ENCODE peak calls at places on chromosome 16, in ten cellular contexts. G is testis, L is heart left ventricle, B is breast epithelium, E is gastrocnemius medialis, I is body of pancreas, M is A549, P is IMR-90, Z is stomach, K is uterus. S is an unnamed sample.

GRCh38 chr16:4273858-4274291 is 1.1 kb upstream of the TFAP4 start:
- DNase-seq in G (peak), L (peak), B (peak), E (no peak), I (peak), M (peak), P (peak), Z (peak), K (peak), S (peak)

GRCh38 chr16:47392114-47392513 is 68.7 kb downstream of the ITFG1 start:
- DNase-seq in G (no peak), L (no peak), B (no peak), E (no peak), I (peak), M (no peak), P (no peak), Z (no peak), K (no peak), S (no peak)

GRCh38 chr16:4674926-4675530 is 18.3 kb upstream of the NUDT16L1 start:
- DNase-seq in G (no peak), L (no peak), B (no peak), E (no peak), I (no peak), M (no peak), P (no peak), Z (no peak), K (no peak), S (no peak)

GRCh38 chr16:82935781-82936180 is 309.0 kb downstream of the CDH13 start:
- DNase-seq in G (no peak), L (no peak), B (no peak), E (no peak), I (no peak), M (no peak), P (no peak), Z (no peak), K (no peak), S (no peak)

GRCh38 chr16:4320030-4320429 is 4.2 kb downstream of the GLIS2 start:
- DNase-seq in G (no peak), L (peak), B (no peak), E (no peak), I (no peak), M (no peak), P (no peak), Z (no peak), K (no peak), S (no peak)

GRCh38 chr16:11603331-11603750 is 16.6 kb upstream of the LITAF start:
- DNase-seq in G (no peak), L (no peak), B (no peak), E (no peak), I (no peak), M (no peak), P (no peak), Z (no peak), K (peak), S (no peak)

GRCh38 chr16:27434141-27435051 is 32.4 kb downstream of the IL21R start:
- DNase-seq in G (peak), L (peak), B (peak), E (no peak), I (no peak), M (no peak), P (no peak), Z (peak), K (no peak), S (no peak)

GRCh38 chr16:19524866-19525723 is 1.4 kb downstream of the CCP110 start:
- DNase-seq in G (no peak), L (no peak), B (no peak), E (no peak), I (no peak), M (no peak), P (peak), Z (no peak), K (no peak), S (no peak)

GRCh38 chr16:81548901-81549546 is 104.4 kb downstream of the CMIP start:
- DNase-seq in G (no peak), L (no peak), B (no peak), E (no peak), I (peak), M (peak), P (no peak), Z (no peak), K (no peak), S (no peak)

GRCh38 chr16:72927199-72928088 is 120.5 kb downstream of the ZFHX3 start:
- DNase-seq in G (no peak), L (no peak), B (peak), E (no peak), I (no peak), M (peak), P (peak), Z (no peak), K (no peak), S (no peak)

GRCh38 chr16:15781650-15782049 is 75.2 kb downstream of the MYH11 start:
- DNase-seq in G (no peak), L (no peak), B (no peak), E (no peak), I (no peak), M (no peak), P (no peak), Z (no peak), K (no peak), S (no peak)

GRCh38 chr16:68228652-68229051 is 7.3 kb downstream of the ESRP2 start:
- DNase-seq in G (peak), L (no peak), B (no peak), E (no peak), I (no peak), M (no peak), P (no peak), Z (peak), K (no peak), S (no peak)

GRCh38 chr16:23348579-23349469 is 46.7 kb downstream of the SCNN1B start:
- DNase-seq in G (no peak), L (no peak), B (no peak), E (no peak), I (no peak), M (no peak), P (no peak), Z (no peak), K (no peak), S (no peak)

GRCh38 chr16:80197790-80198201 is 343.0 kb upstream of the DYNLRB2 start:
- DNase-seq in G (no peak), L (no peak), B (no peak), E (no peak), I (peak), M (peak), P (peak), Z (no peak), K (no peak), S (peak)

GRCh38 chr16:52316241-52316640 is 230.7 kb downstream of the TOX3 start:
- DNase-seq in G (no peak), L (no peak), B (no peak), E (no peak), I (no peak), M (no peak), P (no peak), Z (no peak), K (no peak), S (no peak)

GRCh38 chr16:29908719-29909220 is 8.5 kb downstream of the ASPHD1 start:
- DNase-seq in G (no peak), L (no peak), B (no peak), E (no peak), I (no peak), M (no peak), P (no peak), Z (no peak), K (no peak), S (no peak)

GRCh38 chr16:23920899-23921298 is 85.1 kb downstream of the PRKCB start:
- DNase-seq in G (no peak), L (no peak), B (no peak), E (no peak), I (no peak), M (no peak), P (no peak), Z (no peak), K (no peak), S (no peak)

DNA sequence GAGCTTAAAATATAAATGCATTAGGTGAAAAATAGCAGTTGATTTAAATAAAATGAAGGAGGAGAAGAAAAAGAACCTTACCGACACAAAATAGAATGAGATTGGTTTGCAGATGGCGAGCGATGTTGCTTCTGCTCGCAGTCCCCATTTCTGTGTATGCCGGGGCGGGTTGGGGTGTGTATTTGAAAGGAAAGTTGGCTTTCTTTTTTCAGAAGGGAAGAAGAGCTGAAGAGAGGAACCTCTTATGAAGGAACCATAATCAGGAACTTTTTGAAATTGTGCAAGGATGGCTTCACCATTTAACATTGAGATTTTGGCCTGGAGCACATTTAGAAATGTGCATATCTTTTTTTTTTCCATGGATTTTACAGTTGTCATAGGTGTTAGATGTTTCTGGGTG is at the start of gene IGSF6:
- DNase-seq in G (no peak), L (no peak), B (no peak), E (no peak), I (no peak), M (no peak), P (no peak), Z (no peak), K (no peak), S (no peak)
- TF ChIP-seq POLR2A in G (no peak), L (no peak), B (no peak), E (no peak), I (no peak), M (no peak), P (no peak), Z (no peak), K (no peak), S (no peak)

GRCh38 chr16:53703590-53704444 is at the start of the genes FTO and RPGRIP1L:
- DNase-seq in G (peak), L (peak), B (peak), E (peak), I (peak), M (peak), P (peak), Z (peak), K (peak), S (peak)
- TF ChIP-seq POLR2A in G (no peak), L (no peak), B (peak), E (peak), I (peak), M (peak), P (no peak), Z (no peak), K (no peak), S (peak)

GRCh38 chr16:87837627-87838289 is 31.5 kb downstream of the SLC7A5 start:
- DNase-seq in G (no peak), L (peak), B (no peak), E (no peak), I (no peak), M (no peak), P (no peak), Z (no peak), K (no peak), S (no peak)

GRCh38 chr16:87836346-87836843 is 32.9 kb downstream of the SLC7A5 start:
- DNase-seq in G (no peak), L (no peak), B (no peak), E (no peak), I (no peak), M (no peak), P (no peak), Z (no peak), K (no peak), S (no peak)

GRCh38 chr16:87838643-87839541 is 30.4 kb downstream of the SLC7A5 start:
- DNase-seq in G (no peak), L (no peak), B (no peak), E (no peak), I (no peak), M (no peak), P (no peak), Z (peak), K (no peak), S (no peak)

GRCh38 chr16:87835882-87836331 is 33.4 kb downstream of the SLC7A5 start:
- DNase-seq in G (no peak), L (no peak), B (no peak), E (no peak), I (no peak), M (no peak), P (no peak), Z (no peak), K (no peak), S (no peak)

GRCh38 chr16:87836844-87837581 is 32.3 kb downstream of the SLC7A5 start:
- DNase-seq in G (no peak), L (no peak), B (no peak), E (no peak), I (no peak), M (no peak), P (no peak), Z (no peak), K (no peak), S (no peak)
- TF ChIP-seq POLR2A in G (no peak), L (no peak), B (no peak), E (no peak), I (no peak), M (no peak), P (peak), Z (no peak), K (no peak), S (no peak)

GRCh38 chr16:57077714-57078113 is 14.7 kb upstream of the CPNE2 start:
- DNase-seq in G (no peak), L (no peak), B (no peak), E (no peak), I (no peak), M (no peak), P (no peak), Z (no peak), K (no peak), S (no peak)
- TF ChIP-seq POLR2A in G (no peak), L (no peak), B (no peak), E (no peak), I (no peak), M (no peak), P (no peak), Z (no peak), K (no peak), S (no peak)

DNA sequence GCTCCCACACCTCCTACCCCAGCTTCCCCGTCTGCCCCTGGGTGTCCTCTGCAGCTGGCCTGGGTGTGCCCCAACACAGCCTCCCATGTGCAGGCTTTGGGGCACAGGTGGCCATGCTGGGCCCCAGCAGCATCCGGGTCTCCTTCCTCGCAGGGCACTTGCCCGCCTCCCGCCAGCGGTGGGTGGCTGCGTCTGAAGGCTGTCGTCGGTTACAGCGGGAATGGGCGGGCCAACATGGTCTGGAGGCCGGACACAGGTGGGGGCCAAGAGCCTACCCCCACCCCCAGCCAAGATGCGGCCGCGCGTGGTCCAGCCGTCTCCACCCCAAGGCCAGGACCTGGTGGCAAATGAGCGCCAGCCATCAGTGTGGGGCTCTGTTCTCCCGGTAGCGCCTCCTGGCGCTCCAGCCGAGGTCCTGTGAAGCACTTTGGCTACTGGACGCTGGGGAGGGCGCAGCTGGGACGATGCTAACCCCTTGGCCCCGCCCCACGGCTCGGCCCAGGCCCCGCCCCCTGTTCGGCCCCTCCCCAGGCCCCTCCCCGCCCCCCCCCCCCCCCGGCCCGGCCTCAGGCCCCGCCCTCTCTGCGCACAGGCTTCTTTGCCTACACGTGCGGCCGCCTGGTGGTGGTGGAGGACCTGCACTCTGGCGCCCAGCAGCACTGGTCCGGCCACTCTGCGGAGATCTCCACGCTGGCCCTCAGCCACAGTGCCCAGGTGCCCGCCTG is 7.3 kb upstream of the RHOT2 start:
- DNase-seq in G (peak), L (peak), B (peak), E (peak), I (peak), M (peak), P (peak), Z (peak), K (peak), S (no peak)
- TF ChIP-seq POLR2A in G (no peak), L (no peak), B (no peak), E (peak), I (peak), M (no peak), P (no peak), Z (no peak), K (no peak), S (no peak)

GRCh38 chr16:86680137-86680536 is 101.8 kb downstream of the FOXL1 start:
- DNase-seq in G (no peak), L (no peak), B (no peak), E (no peak), I (no peak), M (no peak), P (peak), Z (no peak), K (no peak), S (peak)
- TF ChIP-seq POLR2A in G (no peak), L (no peak), B (no peak), E (no peak), I (no peak), M (no peak), P (no peak), Z (no peak), K (no peak), S (no peak)

GRCh38 chr16:3115011-3115410 is 2.6 kb downstream of the ZNF205 start:
- DNase-seq in G (no peak), L (no peak), B (no peak), E (no peak), I (no peak), M (no peak), P (no peak), Z (no peak), K (no peak), S (no peak)

GRCh38 chr16:3115561-3115960 is 3.2 kb downstream of the ZNF205 start:
- DNase-seq in G (no peak), L (no peak), B (no peak), E (no peak), I (no peak), M (no peak), P (no peak), Z (no peak), K (no peak), S (no peak)

GRCh38 chr16:3113765-3114479 is 1.5 kb downstream of the ZNF205 start:
- DNase-seq in G (no peak), L (no peak), B (no peak), E (no peak), I (no peak), M (no peak), P (peak), Z (no peak), K (no peak), S (peak)

GRCh38 chr16:3112881-3113574 is 642 bp downstream of the ZNF205 start:
- DNase-seq in G (peak), L (no peak), B (no peak), E (no peak), I (no peak), M (no peak), P (peak), Z (no peak), K (peak), S (no peak)

GRCh38 chr16:3112058-3112880 is at the start of gene ZNF205:
- DNase-seq in G (peak), L (peak), B (peak), E (no peak), I (peak), M (peak), P (peak), Z (peak), K (peak), S (peak)
- TF ChIP-seq POLR2A in G (no peak), L (no peak), B (no peak), E (no peak), I (peak), M (peak), P (no peak), Z (no peak), K (no peak), S (peak)

GRCh38 chr16:60651351-60651750 is 1384.9 kb downstream of the CDH8 start:
- DNase-seq in G (no peak), L (no peak), B (no peak), E (no peak), I (no peak), M (no peak), P (no peak), Z (no peak), K (no peak), S (no peak)
- TF ChIP-seq POLR2A in G (no peak), L (no peak), B (no peak), E (no peak), I (no peak), M (no peak), P (no peak), Z (no peak), K (no peak), S (no peak)

GRCh38 chr16:89446136-89446974 is 44.0 kb downstream of the ANKRD11 start:
- DNase-seq in G (no peak), L (no peak), B (no peak), E (no peak), I (no peak), M (no peak), P (no peak), Z (no peak), K (no peak), S (no peak)
- TF ChIP-seq POLR2A in G (no peak), L (no peak), B (no peak), E (no peak), I (no peak), M (no peak), P (no peak), Z (no peak), K (no peak), S (no peak)

S was measured in H54.